ENCODE peak calls at places on chromosomes 12 and 14, in four cellular contexts. Q is right atrium auricular region; S is fibroblast of lung; H is CD8-positive, alpha-beta T cell. Z is an unnamed sample.

GRCh38 chr12:120060196-120060595 is 56.4 kb downstream of the RAB35 start:
- DNase-seq in S (no peak), Q (no peak), H (no peak), Z (peak; percentile 9)

GRCh38 chr12:93682846-93683261 is 5.7 kb downstream of the CRADD start:
- DNase-seq in Q (no peak), S (no peak), H (no peak), Z (no peak)

GRCh38 chr12:8887285-8887715 is 27.0 kb upstream of the PHC1 start:
- DNase-seq in S (no peak), Q (no peak), H (no peak), Z (peak; percentile 39)

GRCh38 chr14:74577247-74577947 is 34.6 kb downstream of the LTBP2 start:
- DNase-seq in Q (peak; percentile 80), H (no peak), S (peak; percentile 58), Z (peak; percentile 74)

GRCh38 chr14:106530423-106531107 is 1004.2 kb downstream of the TMEM121 start:
- DNase-seq in H (no peak), S (no peak), Q (no peak), Z (no peak)

GRCh38 chr12:91918431-91918830 is 227.2 kb downstream of the BTG1 start:
- DNase-seq in Q (no peak), S (no peak), H (no peak), Z (no peak)

GRCh38 chr14:93759781-93760307 is 28.4 kb downstream of the PRIMA1 start:
- DNase-seq in S (no peak), H (no peak), Q (peak; percentile 67), Z (no peak)

GRCh38 chr12:49335955-49336644 is 888 bp downstream of the C1QL4 start:
- DNase-seq in Q (no peak), H (no peak), S (no peak), Z (no peak)

GRCh38 chr14:100144645-100144995 is 14.8 kb downstream of the DEGS2 start:
- DNase-seq in S (no peak), Q (no peak), H (no peak), Z (no peak)

GRCh38 chr12:104722541-104723534 is 235.3 kb downstream of the SLC41A2 start:
- DNase-seq in Q (no peak), S (no peak), H (no peak), Z (no peak)

GRCh38 chr12:70609739-70610491 is 27.3 kb downstream of the PTPRB start:
- DNase-seq in Q (peak; percentile 74), S (peak; percentile 10), H (no peak), Z (peak; percentile 38)

GRCh38 chr12:111578276-111578970 is 20.7 kb downstream of the ATXN2 start:
- DNase-seq in S (peak; percentile 59), Q (no peak), H (no peak), Z (peak; percentile 73)

GRCh38 chr12:718756-719138 is 33.6 kb upstream of the WNK1 start:
- DNase-seq in S (no peak), H (no peak), Q (no peak), Z (no peak)

GRCh38 chr12:53617700-53618099 is 8.5 kb downstream of the ATF7 start:
- DNase-seq in H (no peak), Q (no peak), S (no peak), Z (no peak)
- H3K4me3 ChIP-seq in H (no peak overlapping the region), Q (no peak overlapping the region), S (peak overlapping the region; percentile 38), Z (no peak overlapping the region)

GRCh38 chr14:73246387-73247150 is 9.3 kb downstream of the PAPLN start:
- DNase-seq in H (no peak), S (no peak), Q (no peak), Z (no peak)
- TF ChIP-seq CTCF in H (no peak), S (no peak), Q (no peak), Z (no peak)

DNA sequence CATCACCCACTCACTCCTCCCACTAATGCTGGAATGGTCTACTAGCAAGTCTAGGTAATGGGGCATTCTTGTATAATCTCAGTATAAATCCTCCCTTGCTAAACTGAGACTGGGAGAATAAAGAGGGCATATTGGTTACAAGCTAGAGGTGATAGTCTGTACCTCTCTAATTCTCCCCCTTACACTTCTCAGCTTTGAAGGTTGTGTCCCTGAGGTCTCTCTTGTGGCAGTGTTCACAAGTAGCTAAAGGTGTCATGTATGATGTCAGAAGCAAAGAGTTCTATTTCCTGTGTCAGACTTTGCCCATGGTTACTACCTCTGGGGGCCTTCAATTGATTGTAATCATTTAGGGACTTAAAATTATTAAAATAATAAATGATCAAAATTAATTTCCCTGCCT is 26.6 kb upstream of the CCDC196 start:
- DNase-seq in Q (no peak), H (no peak), S (no peak), Z (no peak)
- H3K4me3 ChIP-seq in Q (no peak overlapping the region), H (no peak overlapping the region), S (no peak overlapping the region), Z (no peak overlapping the region)

GRCh38 chr14:63852817-63853730 is at the start of gene SYNE2:
- DNase-seq in H (peak; percentile 77), Q (no peak), S (peak; percentile 67), Z (peak; percentile 77)
- TF ChIP-seq CTCF in H (peak; percentile 19), Q (peak; percentile 28), S (no peak), Z (no peak)

GRCh38 chr14:46322730-46323425 is 328.7 kb downstream of the RPL10L start:
- DNase-seq in H (no peak), S (no peak), Q (no peak), Z (no peak)
- H3K4me3 ChIP-seq in H (no peak overlapping the region), S (no peak overlapping the region), Q (no peak overlapping the region), Z (no peak overlapping the region)

DNA sequence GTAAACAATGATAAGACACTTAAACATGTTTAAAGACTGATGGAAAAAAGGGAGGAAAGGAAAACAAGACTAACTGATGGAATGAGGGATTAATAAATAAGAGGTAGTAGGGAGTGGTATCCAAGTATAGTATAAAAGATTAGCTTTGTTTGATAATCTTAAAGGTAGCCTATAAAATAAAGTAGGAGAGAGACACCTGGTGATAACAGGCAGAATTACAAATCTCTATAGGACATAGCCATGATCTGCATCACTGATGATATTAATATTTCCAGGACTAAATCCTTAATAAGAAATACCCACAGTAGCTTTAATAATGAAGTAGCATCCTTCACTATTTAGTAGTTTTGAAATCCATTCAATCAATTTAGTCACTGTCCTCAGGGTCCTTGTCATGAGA is 30.4 kb downstream of the DLGAP5 start:
- DNase-seq in S (peak; percentile 72), Q (no peak), H (no peak), Z (peak; percentile 67)
- TF ChIP-seq CTCF in S (peak; percentile 60), Q (peak; percentile 44), H (peak; percentile 68), Z (peak; percentile 61)

DNA sequence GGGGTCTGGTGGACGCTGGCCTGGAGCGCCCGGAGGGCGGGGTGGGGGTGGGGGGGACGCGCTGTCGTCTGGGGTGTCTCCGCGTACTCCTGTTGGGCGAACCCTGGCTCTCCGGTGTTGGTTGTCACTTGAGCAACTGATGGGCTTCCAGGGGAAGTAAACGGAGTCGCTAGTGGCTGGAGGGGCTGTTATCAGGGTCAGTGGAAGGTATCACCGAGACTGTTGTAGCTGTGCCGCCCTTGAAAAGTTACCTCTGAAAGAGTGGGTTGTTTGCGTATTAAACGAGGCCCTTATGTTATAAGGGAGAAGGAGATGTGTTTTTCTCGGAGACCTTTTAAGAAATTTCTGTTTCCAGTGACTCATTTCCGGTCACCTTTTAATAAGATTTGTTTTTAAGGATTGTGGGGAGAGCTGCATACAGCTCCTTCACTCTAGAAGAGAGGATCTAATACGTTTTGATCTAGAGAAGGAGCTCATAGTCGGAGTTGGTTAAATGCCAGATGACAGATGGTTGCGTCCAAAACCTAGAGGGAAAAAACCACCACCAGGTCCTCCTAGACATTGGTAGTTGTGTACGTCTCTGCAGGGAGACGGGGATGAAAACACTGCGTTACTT is 699 bp upstream of the DBX2 start:
- DNase-seq in H (no peak), S (peak; percentile 3), Q (no peak), Z (peak; percentile 17)
- H3K4me3 ChIP-seq in H (no peak overlapping the region), S (peak overlapping the region; percentile 35), Q (peak overlapping the region; percentile 43), Z (peak overlapping the region; percentile 39)

DNA sequence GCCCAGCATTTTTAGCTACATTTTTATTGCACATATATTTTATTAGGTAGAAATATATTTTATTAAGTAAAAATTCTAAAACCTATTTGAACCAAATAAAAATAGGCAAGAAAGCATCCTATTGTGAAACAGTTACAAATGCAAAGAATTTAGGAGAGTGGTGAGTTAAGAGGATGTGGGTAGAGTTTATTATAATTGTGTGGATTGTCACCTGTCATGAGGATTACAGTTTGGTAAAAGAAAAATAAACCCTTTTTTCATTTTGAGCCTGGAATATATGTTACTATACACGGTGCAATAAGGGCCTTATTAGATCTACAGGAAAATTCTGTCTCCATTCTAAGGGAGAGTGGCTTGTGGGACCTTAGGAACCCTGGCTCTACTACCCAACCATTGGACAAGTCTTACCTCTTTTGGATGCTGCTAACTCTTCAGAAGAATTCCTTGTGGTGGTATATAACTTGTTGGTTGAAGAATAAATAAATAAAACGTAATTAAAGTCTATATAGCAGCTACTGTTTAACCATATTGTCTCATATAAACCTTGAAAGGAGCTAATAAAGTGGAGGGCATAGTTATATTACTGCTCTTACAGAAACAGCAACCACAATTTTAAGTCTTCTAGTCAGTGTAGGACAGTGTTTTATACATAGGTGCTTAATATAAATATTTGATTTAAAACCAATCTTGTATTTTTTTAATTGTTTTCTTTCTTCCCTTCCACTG is 67.8 kb downstream of the FGD4 start:
- DNase-seq in Q (no peak), H (no peak), S (no peak), Z (no peak)
- TF ChIP-seq CTCF in Q (no peak), H (no peak), S (no peak), Z (no peak)

GRCh38 chr14:50527970-50528369 is 4.4 kb downstream of the MAP4K5 start:
- DNase-seq in Q (no peak), S (no peak), H (no peak), Z (no peak)
- H3K4me3 ChIP-seq in Q (no peak overlapping the region), S (no peak overlapping the region), H (no peak overlapping the region), Z (no peak overlapping the region)